ENCODE peak calls at places on chromosomes 11 and 22, in nine cellular contexts. One of them, this sample, is unnamed.

GRCh38 chr11:131370090-131370751 is at the start of gene NTM:
- DNase-seq in NCI-H2107: no peak
- DNase-seq in T-helper 22 cell: no peak
- DNase-seq in effector memory CD4-positive, alpha-beta T cell: no peak
- DNase-seq in NCI-H2081: no peak
- DNase-seq in IMR-90: peak
- DNase-seq in hippocampal formation: peak
- DNase-seq in activated CD8-positive, alpha-beta memory T cell treated with anti-CD3 and anti-CD28 coated beads for 1 hour: no peak
- DNase-seq in upper lobe of right lung: no peak
- DNase-seq in this sample: no peak

GRCh38 chr11:69510471-69511357 is 29.3 kb downstream of the LINC01488 start:
- DNase-seq in NCI-H2081: no peak
- DNase-seq in NCI-H2107: no peak
- DNase-seq in hippocampal formation: no peak
- DNase-seq in T-helper 22 cell: no peak
- DNase-seq in effector memory CD4-positive, alpha-beta T cell: no peak
- DNase-seq in upper lobe of right lung: peak
- DNase-seq in IMR-90: peak
- DNase-seq in activated CD8-positive, alpha-beta memory T cell treated with anti-CD3 and anti-CD28 coated beads for 1 hour: no peak
- DNase-seq in this sample: no peak

GRCh38 chr22:30309981-30310672 is 16.6 kb downstream of the TBC1D10A start:
- DNase-seq in hippocampal formation: no peak
- DNase-seq in effector memory CD4-positive, alpha-beta T cell: no peak
- DNase-seq in upper lobe of right lung: no peak
- DNase-seq in activated CD8-positive, alpha-beta memory T cell treated with anti-CD3 and anti-CD28 coated beads for 1 hour: no peak
- DNase-seq in NCI-H2107: no peak
- DNase-seq in IMR-90: peak
- DNase-seq in NCI-H2081: peak
- DNase-seq in T-helper 22 cell: no peak
- DNase-seq in this sample: no peak

GRCh38 chr11:19918302-19919049 is 205.8 kb downstream of the NAV2 start:
- DNase-seq in activated CD8-positive, alpha-beta memory T cell treated with anti-CD3 and anti-CD28 coated beads for 1 hour: no peak
- DNase-seq in NCI-H2081: no peak
- DNase-seq in hippocampal formation: no peak
- DNase-seq in upper lobe of right lung: no peak
- DNase-seq in IMR-90: no peak
- DNase-seq in T-helper 22 cell: no peak
- DNase-seq in effector memory CD4-positive, alpha-beta T cell: no peak
- DNase-seq in NCI-H2107: no peak
- DNase-seq in this sample: no peak

GRCh38 chr11:44456544-44457270 is 108.8 kb upstream of the CD82 start:
- DNase-seq in activated CD8-positive, alpha-beta memory T cell treated with anti-CD3 and anti-CD28 coated beads for 1 hour: no peak
- DNase-seq in NCI-H2107: no peak
- DNase-seq in IMR-90: no peak
- DNase-seq in hippocampal formation: no peak
- DNase-seq in NCI-H2081: no peak
- DNase-seq in upper lobe of right lung: no peak
- DNase-seq in effector memory CD4-positive, alpha-beta T cell: no peak
- DNase-seq in T-helper 22 cell: no peak
- DNase-seq in this sample: no peak

GRCh38 chr11:92302766-92303165 is 78.1 kb downstream of the FAT3 start:
- DNase-seq in T-helper 22 cell: no peak
- DNase-seq in effector memory CD4-positive, alpha-beta T cell: no peak
- DNase-seq in hippocampal formation: no peak
- DNase-seq in NCI-H2081: no peak
- DNase-seq in IMR-90: peak
- DNase-seq in upper lobe of right lung: no peak
- DNase-seq in NCI-H2107: no peak
- DNase-seq in activated CD8-positive, alpha-beta memory T cell treated with anti-CD3 and anti-CD28 coated beads for 1 hour: no peak
- DNase-seq in this sample: no peak

GRCh38 chr11:1847941-1848639 is 4.8 kb upstream of the LSP1 start:
- DNase-seq in effector memory CD4-positive, alpha-beta T cell: no peak
- DNase-seq in hippocampal formation: no peak
- DNase-seq in T-helper 22 cell: no peak
- DNase-seq in NCI-H2081: no peak
- DNase-seq in upper lobe of right lung: no peak
- DNase-seq in activated CD8-positive, alpha-beta memory T cell treated with anti-CD3 and anti-CD28 coated beads for 1 hour: no peak
- DNase-seq in NCI-H2107: no peak
- DNase-seq in IMR-90: no peak
- DNase-seq in this sample: no peak

GRCh38 chr11:36341915-36342314 is 45.8 kb downstream of the PRR5L start:
- DNase-seq in NCI-H2107: no peak
- DNase-seq in hippocampal formation: no peak
- DNase-seq in NCI-H2081: no peak
- DNase-seq in upper lobe of right lung: no peak
- DNase-seq in effector memory CD4-positive, alpha-beta T cell: no peak
- DNase-seq in IMR-90: no peak
- DNase-seq in activated CD8-positive, alpha-beta memory T cell treated with anti-CD3 and anti-CD28 coated beads for 1 hour: no peak
- DNase-seq in T-helper 22 cell: no peak
- DNase-seq in this sample: no peak

GRCh38 chr11:67534070-67534679 is 10.9 kb upstream of the CABP2 start:
- DNase-seq in NCI-H2081: no peak
- DNase-seq in hippocampal formation: no peak
- DNase-seq in NCI-H2107: no peak
- DNase-seq in T-helper 22 cell: no peak
- DNase-seq in activated CD8-positive, alpha-beta memory T cell treated with anti-CD3 and anti-CD28 coated beads for 1 hour: no peak
- DNase-seq in effector memory CD4-positive, alpha-beta T cell: no peak
- DNase-seq in upper lobe of right lung: no peak
- DNase-seq in IMR-90: no peak
- DNase-seq in this sample: peak

GRCh38 chr11:131033151-131033651 is 116.9 kb upstream of the SNX19 start:
- DNase-seq in T-helper 22 cell: no peak
- DNase-seq in hippocampal formation: peak
- DNase-seq in effector memory CD4-positive, alpha-beta T cell: no peak
- DNase-seq in IMR-90: peak
- DNase-seq in NCI-H2081: no peak
- DNase-seq in activated CD8-positive, alpha-beta memory T cell treated with anti-CD3 and anti-CD28 coated beads for 1 hour: no peak
- DNase-seq in NCI-H2107: no peak
- DNase-seq in upper lobe of right lung: no peak
- DNase-seq in this sample: no peak

GRCh38 chr11:130031056-130031455 is 28.4 kb upstream of the PRDM10 start:
- DNase-seq in activated CD8-positive, alpha-beta memory T cell treated with anti-CD3 and anti-CD28 coated beads for 1 hour: no peak
- DNase-seq in NCI-H2107: no peak
- DNase-seq in T-helper 22 cell: no peak
- DNase-seq in upper lobe of right lung: no peak
- DNase-seq in effector memory CD4-positive, alpha-beta T cell: no peak
- DNase-seq in hippocampal formation: no peak
- DNase-seq in NCI-H2081: no peak
- DNase-seq in IMR-90: no peak
- DNase-seq in this sample: no peak

GRCh38 chr22:32531228-32531627 is 56.6 kb downstream of the FBXO7 start:
- DNase-seq in activated CD8-positive, alpha-beta memory T cell treated with anti-CD3 and anti-CD28 coated beads for 1 hour: no peak
- DNase-seq in IMR-90: no peak
- DNase-seq in hippocampal formation: no peak
- DNase-seq in upper lobe of right lung: no peak
- DNase-seq in effector memory CD4-positive, alpha-beta T cell: no peak
- DNase-seq in T-helper 22 cell: no peak
- DNase-seq in NCI-H2081: no peak
- DNase-seq in NCI-H2107: no peak
- DNase-seq in this sample: no peak

GRCh38 chr22:38924197-38924952 is 33.0 kb upstream of the APOBEC3A start:
- DNase-seq in upper lobe of right lung: peak
- DNase-seq in activated CD8-positive, alpha-beta memory T cell treated with anti-CD3 and anti-CD28 coated beads for 1 hour: no peak
- DNase-seq in effector memory CD4-positive, alpha-beta T cell: no peak
- DNase-seq in NCI-H2081: peak
- DNase-seq in T-helper 22 cell: no peak
- DNase-seq in hippocampal formation: peak
- DNase-seq in IMR-90: peak
- DNase-seq in NCI-H2107: peak
- DNase-seq in this sample: no peak

GRCh38 chr11:124892131-124892530 is 5.5 kb downstream of the ROBO4 start:
- DNase-seq in activated CD8-positive, alpha-beta memory T cell treated with anti-CD3 and anti-CD28 coated beads for 1 hour: no peak
- DNase-seq in upper lobe of right lung: no peak
- DNase-seq in hippocampal formation: no peak
- DNase-seq in NCI-H2081: no peak
- DNase-seq in effector memory CD4-positive, alpha-beta T cell: no peak
- DNase-seq in IMR-90: no peak
- DNase-seq in T-helper 22 cell: no peak
- DNase-seq in NCI-H2107: no peak
- DNase-seq in this sample: no peak

GRCh38 chr11:130043575-130043974 is 26.1 kb upstream of the APLP2 start:
- DNase-seq in hippocampal formation: peak
- DNase-seq in activated CD8-positive, alpha-beta memory T cell treated with anti-CD3 and anti-CD28 coated beads for 1 hour: no peak
- DNase-seq in T-helper 22 cell: no peak
- DNase-seq in NCI-H2107: no peak
- DNase-seq in upper lobe of right lung: no peak
- DNase-seq in IMR-90: no peak
- DNase-seq in NCI-H2081: no peak
- DNase-seq in effector memory CD4-positive, alpha-beta T cell: no peak
- DNase-seq in this sample: no peak

GRCh38 chr11:31487848-31488247 is 21.6 kb downstream of the IMMP1L start:
- DNase-seq in upper lobe of right lung: no peak
- DNase-seq in NCI-H2107: no peak
- DNase-seq in IMR-90: peak
- DNase-seq in hippocampal formation: peak
- DNase-seq in activated CD8-positive, alpha-beta memory T cell treated with anti-CD3 and anti-CD28 coated beads for 1 hour: no peak
- DNase-seq in T-helper 22 cell: no peak
- DNase-seq in NCI-H2081: peak
- DNase-seq in effector memory CD4-positive, alpha-beta T cell: no peak
- DNase-seq in this sample: peak

GRCh38 chr11:35632301-35632700 is 14.0 kb downstream of the FJX1 start:
- DNase-seq in effector memory CD4-positive, alpha-beta T cell: no peak
- DNase-seq in activated CD8-positive, alpha-beta memory T cell treated with anti-CD3 and anti-CD28 coated beads for 1 hour: no peak
- DNase-seq in NCI-H2081: no peak
- DNase-seq in IMR-90: peak
- DNase-seq in hippocampal formation: no peak
- DNase-seq in T-helper 22 cell: no peak
- DNase-seq in NCI-H2107: no peak
- DNase-seq in upper lobe of right lung: no peak
- DNase-seq in this sample: no peak

GRCh38 chr11:67276821-67277230 is 10.6 kb downstream of the GRK2 start:
- DNase-seq in NCI-H2107: no peak
- DNase-seq in activated CD8-positive, alpha-beta memory T cell treated with anti-CD3 and anti-CD28 coated beads for 1 hour: no peak
- DNase-seq in hippocampal formation: no peak
- DNase-seq in upper lobe of right lung: peak
- DNase-seq in T-helper 22 cell: no peak
- DNase-seq in effector memory CD4-positive, alpha-beta T cell: no peak
- DNase-seq in IMR-90: peak
- DNase-seq in NCI-H2081: no peak
- DNase-seq in this sample: peak

GRCh38 chr11:9574556-9574805 is 1.0 kb downstream of the WEE1 start:
- DNase-seq in IMR-90: no peak
- DNase-seq in T-helper 22 cell: no peak
- DNase-seq in hippocampal formation: no peak
- DNase-seq in NCI-H2081: no peak
- DNase-seq in activated CD8-positive, alpha-beta memory T cell treated with anti-CD3 and anti-CD28 coated beads for 1 hour: no peak
- DNase-seq in NCI-H2107: no peak
- DNase-seq in upper lobe of right lung: peak
- DNase-seq in effector memory CD4-positive, alpha-beta T cell: no peak
- DNase-seq in this sample: peak

GRCh38 chr11:105910095-105910715 is 111.8 kb downstream of the MSANTD4 start:
- DNase-seq in T-helper 22 cell: no peak
- DNase-seq in NCI-H2081: peak
- DNase-seq in hippocampal formation: no peak
- DNase-seq in upper lobe of right lung: no peak
- DNase-seq in NCI-H2107: no peak
- DNase-seq in activated CD8-positive, alpha-beta memory T cell treated with anti-CD3 and anti-CD28 coated beads for 1 hour: no peak
- DNase-seq in effector memory CD4-positive, alpha-beta T cell: no peak
- DNase-seq in IMR-90: peak
- DNase-seq in this sample: no peak

GRCh38 chr11:76371170-76371569 is 9.8 kb downstream of the THAP12 start:
- DNase-seq in NCI-H2081: no peak
- DNase-seq in effector memory CD4-positive, alpha-beta T cell: no peak
- DNase-seq in NCI-H2107: no peak
- DNase-seq in activated CD8-positive, alpha-beta memory T cell treated with anti-CD3 and anti-CD28 coated beads for 1 hour: no peak
- DNase-seq in hippocampal formation: no peak
- DNase-seq in T-helper 22 cell: no peak
- DNase-seq in IMR-90: peak
- DNase-seq in upper lobe of right lung: no peak
- DNase-seq in this sample: peak

GRCh38 chr22:50145741-50146439 is 24.6 kb upstream of the PANX2 start:
- DNase-seq in NCI-H2107: no peak
- DNase-seq in effector memory CD4-positive, alpha-beta T cell: no peak
- DNase-seq in upper lobe of right lung: no peak
- DNase-seq in activated CD8-positive, alpha-beta memory T cell treated with anti-CD3 and anti-CD28 coated beads for 1 hour: no peak
- DNase-seq in IMR-90: no peak
- DNase-seq in hippocampal formation: no peak
- DNase-seq in T-helper 22 cell: no peak
- DNase-seq in NCI-H2081: no peak
- DNase-seq in this sample: no peak